ENCODE peak calls at places on chromosomes 16 and 17, in five cellular contexts. One of them, this sample, is unnamed.

GRCh38 chr16:30786115-30786935 is 680 bp downstream of the ZNF629 start:
- DNase-seq in Calu3: peak
- DNase-seq in brain pericyte: no peak
- DNase-seq in HTR-8/SVneo: peak
- DNase-seq in activated T-cell treated with anti-CD3 and anti-CD28 coated beads for 1 hour: no peak
- DNase-seq in this sample: peak

GRCh38 chr16:28923652-28924398 is 1.2 kb downstream of the RABEP2 start:
- DNase-seq in Calu3: no peak
- DNase-seq in brain pericyte: no peak
- DNase-seq in HTR-8/SVneo: no peak
- DNase-seq in activated T-cell treated with anti-CD3 and anti-CD28 coated beads for 1 hour: no peak
- DNase-seq in this sample: no peak

GRCh38 chr17:68589086-68589485 is 12.1 kb downstream of the FAM20A start:
- DNase-seq in Calu3: no peak
- DNase-seq in brain pericyte: no peak
- DNase-seq in HTR-8/SVneo: no peak
- DNase-seq in activated T-cell treated with anti-CD3 and anti-CD28 coated beads for 1 hour: no peak
- DNase-seq in this sample: no peak

GRCh38 chr16:78284957-78285434 is 185.5 kb downstream of the WWOX start:
- DNase-seq in Calu3: no peak
- DNase-seq in brain pericyte: no peak
- DNase-seq in HTR-8/SVneo: no peak
- DNase-seq in activated T-cell treated with anti-CD3 and anti-CD28 coated beads for 1 hour: no peak
- DNase-seq in this sample: no peak

GRCh38 chr17:39659286-39660010 is 5.7 kb upstream of the TCAP start:
- DNase-seq in Calu3: peak
- DNase-seq in brain pericyte: no peak
- DNase-seq in HTR-8/SVneo: no peak
- DNase-seq in activated T-cell treated with anti-CD3 and anti-CD28 coated beads for 1 hour: no peak
- DNase-seq in this sample: no peak

GRCh38 chr17:70031341-70031740 is 43.7 kb upstream of the KCNJ16 start:
- DNase-seq in Calu3: no peak
- DNase-seq in brain pericyte: no peak
- DNase-seq in HTR-8/SVneo: no peak
- DNase-seq in activated T-cell treated with anti-CD3 and anti-CD28 coated beads for 1 hour: no peak
- DNase-seq in this sample: no peak

GRCh38 chr16:920722-921121 is 50.1 kb downstream of the LMF1 start:
- DNase-seq in Calu3: no peak
- DNase-seq in brain pericyte: no peak
- DNase-seq in HTR-8/SVneo: no peak
- DNase-seq in activated T-cell treated with anti-CD3 and anti-CD28 coated beads for 1 hour: no peak
- DNase-seq in this sample: no peak

GRCh38 chr17:75707096-75707720 is 14.1 kb upstream of the ITGB4 start:
- DNase-seq in Calu3: peak
- DNase-seq in brain pericyte: peak
- DNase-seq in HTR-8/SVneo: no peak
- DNase-seq in activated T-cell treated with anti-CD3 and anti-CD28 coated beads for 1 hour: no peak
- DNase-seq in this sample: peak

GRCh38 chr17:35709874-35710273 is 21.6 kb upstream of the RASL10B start:
- DNase-seq in Calu3: no peak
- DNase-seq in brain pericyte: no peak
- DNase-seq in HTR-8/SVneo: no peak
- DNase-seq in activated T-cell treated with anti-CD3 and anti-CD28 coated beads for 1 hour: no peak
- DNase-seq in this sample: no peak

GRCh38 chr17:18258356-18259038 is at the start of gene FLII:
- DNase-seq in Calu3: peak
- DNase-seq in brain pericyte: no peak
- DNase-seq in HTR-8/SVneo: peak
- DNase-seq in activated T-cell treated with anti-CD3 and anti-CD28 coated beads for 1 hour: peak
- DNase-seq in this sample: peak

GRCh38 chr17:77148109-77148958 is 7.6 kb downstream of the SEC14L1 start:
- DNase-seq in Calu3: no peak
- DNase-seq in brain pericyte: no peak
- DNase-seq in HTR-8/SVneo: no peak
- DNase-seq in activated T-cell treated with anti-CD3 and anti-CD28 coated beads for 1 hour: no peak
- DNase-seq in this sample: no peak

GRCh38 chr17:77572851-77573250 is 385.7 kb upstream of the TNRC6C start:
- DNase-seq in Calu3: no peak
- DNase-seq in brain pericyte: no peak
- DNase-seq in HTR-8/SVneo: no peak
- DNase-seq in activated T-cell treated with anti-CD3 and anti-CD28 coated beads for 1 hour: no peak
- DNase-seq in this sample: no peak

GRCh38 chr16:85252014-85252413 is 139.7 kb upstream of the CIBAR2 start:
- DNase-seq in Calu3: no peak
- DNase-seq in brain pericyte: no peak
- DNase-seq in HTR-8/SVneo: no peak
- DNase-seq in activated T-cell treated with anti-CD3 and anti-CD28 coated beads for 1 hour: no peak
- DNase-seq in this sample: no peak

GRCh38 chr17:15744885-15745284 is 12.8 kb downstream of the TBC1D26 start:
- DNase-seq in Calu3: no peak
- DNase-seq in brain pericyte: no peak
- DNase-seq in HTR-8/SVneo: no peak
- DNase-seq in activated T-cell treated with anti-CD3 and anti-CD28 coated beads for 1 hour: no peak
- DNase-seq in this sample: no peak

This sample was measured in LoVo.